ENCODE peak calls at places on chromosome 13, in six cellular contexts. W, E, U, X, O and Y are unnamed samples. For H3K4me1, the result is how much of the 10 kb centered on the place peaks cover.

GRCh38 chr13:83515267-83515666 is 367.0 kb downstream of the SLITRK1 start:
- DNase-seq in E (no peak), W (no peak), O (no peak), U (no peak), X (no peak), Y (no peak)

GRCh38 chr13:41621716-41622508 is 164.6 kb downstream of the RGCC start:
- DNase-seq in O (no peak), W (no peak), U (no peak), E (no peak), X (no peak), Y (no peak)

GRCh38 chr13:46134961-46135522 is 30.2 kb upstream of the CPB2 start:
- DNase-seq in E (no peak), W (no peak), X (no peak), U (no peak), O (no peak), Y (no peak)

GRCh38 chr13:75161804-75162203 is 320.2 kb downstream of the TBC1D4 start:
- DNase-seq in W (peak), U (no peak), E (no peak), O (no peak), X (no peak), Y (no peak)

GRCh38 chr13:21603531-21604448 is at the start of gene MICU2:
- DNase-seq in E (peak), U (peak), O (peak), W (peak), X (peak), Y (peak)

GRCh38 chr13:113291997-113292862 is 4.8 kb upstream of the LAMP1 start:
- DNase-seq in U (no peak), W (peak), X (peak), O (no peak), E (no peak), Y (no peak)

GRCh38 chr13:37595162-37595561 is 3.4 kb downstream of the POSTN start:
- DNase-seq in O (no peak), X (no peak), E (no peak), W (no peak), U (no peak), Y (no peak)

GRCh38 chr13:37229931-37230330 is 124.5 kb upstream of the CSNK1A1L start:
- DNase-seq in E (no peak), X (no peak), W (no peak), U (no peak), O (no peak), Y (no peak)

GRCh38 chr13:44263920-44264610 is 109.6 kb upstream of the SERP2 start:
- DNase-seq in X (peak), W (no peak), U (no peak), O (no peak), E (no peak), Y (peak)

GRCh38 chr13:40344270-40345148 is 321.9 kb downstream of the FOXO1 start:
- DNase-seq in W (peak), O (peak), E (no peak), U (no peak), X (no peak), Y (no peak)

GRCh38 chr13:35832551-35832950 is 298.6 kb downstream of the DCLK1 start:
- DNase-seq in W (no peak), U (no peak), O (no peak), X (no peak), E (no peak), Y (no peak)

GRCh38 chr13:81058211-81058915 is 717.4 kb upstream of the SPRY2 start:
- DNase-seq in O (no peak), U (no peak), E (no peak), X (no peak), W (no peak), Y (no peak)

GRCh38 chr13:63025741-63026140 is 1610.1 kb upstream of the PCDH20 start:
- DNase-seq in X (no peak), E (no peak), U (no peak), W (no peak), O (no peak), Y (no peak)
- H3K27ac ChIP-seq in X (no peak), E (no peak), U (no peak), W (no peak), O (no peak), Y (no peak)

DNA sequence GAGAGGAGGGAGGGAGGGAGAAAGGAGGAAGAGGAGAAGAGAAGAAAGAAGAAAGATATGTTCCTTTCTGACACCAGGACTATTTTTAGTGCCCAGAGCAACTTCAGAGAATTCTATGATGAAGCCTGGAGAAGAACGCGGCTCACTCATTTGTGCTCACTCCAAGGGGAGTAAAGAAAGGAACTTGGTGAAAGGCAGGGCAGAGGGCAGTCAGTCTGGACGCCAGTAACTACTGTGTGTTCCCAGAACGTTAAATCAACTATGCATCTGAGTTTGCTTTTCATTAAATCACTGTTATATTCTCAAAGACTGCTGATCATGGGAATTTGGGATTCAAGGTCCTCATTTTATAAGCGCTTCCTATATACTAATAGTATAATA is 154.3 kb downstream of the DCT start:
- DNase-seq in U (no peak), X (no peak), E (no peak), W (no peak), O (no peak), Y (no peak)
- H3K4me1 ChIP-seq in U (under half), X (under half), E (under half), W (under half), O (under half), Y (under half)

GRCh38 chr13:90395846-90396245 is 951.6 kb upstream of the MIR17HG start:
- DNase-seq in O (no peak), W (no peak), X (no peak), U (no peak), E (no peak), Y (no peak)

GRCh38 chr13:90393408-90393807 is 954.1 kb upstream of the MIR17HG start:
- DNase-seq in O (no peak), X (no peak), U (no peak), E (no peak), W (no peak), Y (no peak)

GRCh38 chr13:90395348-90395747 is 952.1 kb upstream of the MIR17HG start:
- DNase-seq in X (no peak), E (no peak), U (no peak), W (no peak), O (no peak), Y (no peak)

GRCh38 chr13:90400372-90400771 is 947.1 kb upstream of the MIR17HG start:
- DNase-seq in E (no peak), X (no peak), O (no peak), W (no peak), U (no peak), Y (no peak)

GRCh38 chr13:90396266-90396665 is 951.2 kb upstream of the MIR17HG start:
- DNase-seq in W (no peak), X (no peak), U (no peak), O (no peak), E (no peak), Y (no peak)
- TF ChIP-seq EP300 in W (no peak), X (no peak), U (no peak), O (no peak), E (no peak), Y (no peak)

GRCh38 chr13:49453465-49453864 is 9.4 kb downstream of the SETDB2 start:
- DNase-seq in E (no peak), W (no peak), U (no peak), O (no peak), X (no peak), Y (no peak)
- H3K27ac ChIP-seq in E (no peak), W (no peak), U (no peak), O (no peak), X (no peak), Y (no peak)

GRCh38 chr13:112098699-112099098 is 31.8 kb downstream of the SOX1 start:
- DNase-seq in O (no peak), X (no peak), W (peak), E (no peak), U (no peak), Y (no peak)
- H3K4me1 ChIP-seq in O (under half), X (under half), W (under half), E (under half), U (under half), Y (under half)

GRCh38 chr13:23159205-23159586 is 21.6 kb upstream of the SGCG start:
- DNase-seq in X (no peak), O (no peak), U (no peak), E (no peak), W (peak), Y (no peak)

GRCh38 chr13:23160241-23161175 is 20.3 kb upstream of the SGCG start:
- DNase-seq in U (no peak), O (no peak), W (peak), X (peak), E (no peak), Y (no peak)

GRCh38 chr13:23159587-23160240 is 21.1 kb upstream of the SGCG start:
- DNase-seq in W (no peak), O (no peak), E (no peak), X (peak), U (no peak), Y (no peak)

GRCh38 chr13:23161176-23161825 is 19.5 kb upstream of the SGCG start:
- DNase-seq in U (no peak), O (no peak), E (no peak), X (no peak), W (no peak), Y (no peak)
- TF ChIP-seq EP300 in U (no peak), O (no peak), E (no peak), X (no peak), W (no peak), Y (no peak)

GRCh38 chr13:19984430-19985218 is 26.1 kb downstream of the ZMYM2 start:
- DNase-seq in O (peak), W (no peak), E (no peak), U (no peak), X (no peak), Y (no peak)
- H3K27ac ChIP-seq in O (peak), W (no peak), E (no peak), U (no peak), X (no peak), Y (no peak)

DNA sequence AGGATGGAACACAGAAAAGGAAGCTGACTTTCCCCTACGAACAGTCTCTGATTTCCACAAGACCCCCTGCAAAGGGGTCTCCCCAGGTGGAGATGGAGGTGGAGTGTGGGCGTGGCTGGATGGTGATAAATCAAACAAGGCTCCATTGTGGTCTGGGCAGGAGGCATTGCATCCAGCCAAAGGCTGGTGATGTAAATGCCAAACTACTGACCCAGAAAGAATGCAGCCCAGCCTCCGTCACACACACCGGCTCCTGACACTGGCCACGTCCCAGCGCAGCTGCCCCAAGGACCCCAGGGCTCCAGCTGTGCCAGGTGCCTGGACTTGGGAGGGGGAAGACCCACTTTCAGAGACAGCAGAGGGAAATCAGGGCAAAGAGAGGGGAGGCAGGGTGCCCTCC is 6.3 kb downstream of the SLC7A1 start:
- DNase-seq in W (no peak), O (no peak), X (no peak), U (no peak), E (no peak), Y (no peak)
- H3K4me1 ChIP-seq in W (under half), O (under half), X (under half), U (half or more), E (under half), Y (under half)

GRCh38 chr13:96053003-96053703 is at the start of gene UGGT2:
- DNase-seq in U (peak), X (peak), E (peak), O (peak), W (peak), Y (peak)
- TF ChIP-seq EP300 in U (peak), X (peak), E (peak), O (no peak), W (no peak), Y (no peak)